ENCODE peak calls at places on chromosomes 12 and 14, in nine cellular contexts. B is germinal center, T is aorta, F is GM04504, X is IMR-90, O is GM12865, A is neural progenitor cell, J is AG09309, G is M059J. S is an unnamed sample.

GRCh38 chr12:953776-954175 is 4.3 kb upstream of the RAD52 start:
- DNase-seq in B (no peak), T (no peak), F (peak), X (peak), O (no peak), A (no peak), J (peak), G (peak), S (no peak)

GRCh38 chr14:55329999-55330710 is 58.9 kb downstream of the FBXO34 start:
- DNase-seq in B (no peak), T (no peak), F (no peak), X (peak), O (no peak), A (no peak), J (no peak), G (peak), S (no peak)

GRCh38 chr14:74160763-74161162 is 76.0 kb downstream of the LIN52 start:
- DNase-seq in B (no peak), T (no peak), F (no peak), X (no peak), O (no peak), A (no peak), J (no peak), G (no peak), S (no peak)

GRCh38 chr14:75518625-75519024 is 3.6 kb upstream of the BATF start:
- DNase-seq in B (peak), T (no peak), F (no peak), X (no peak), O (peak), A (peak), J (no peak), G (no peak), S (peak)

GRCh38 chr14:39005044-39005736 is 97.8 kb downstream of the SEC23A start:
- DNase-seq in B (no peak), T (no peak), F (no peak), X (peak), O (no peak), A (no peak), J (no peak), G (no peak), S (no peak)

GRCh38 chr14:101111620-101112290 is 208.2 kb upstream of the RTL1 start:
- DNase-seq in B (no peak), T (no peak), F (no peak), X (no peak), O (no peak), A (no peak), J (no peak), G (no peak), S (no peak)

GRCh38 chr12:95446511-95446910 is 27.4 kb upstream of the METAP2 start:
- DNase-seq in B (no peak), T (peak), F (no peak), X (peak), O (no peak), A (peak), J (no peak), G (no peak), S (peak)

GRCh38 chr12:46508651-46509050 is 136.1 kb upstream of the SLC38A2 start:
- DNase-seq in B (no peak), T (no peak), F (no peak), X (no peak), O (no peak), A (no peak), J (no peak), G (no peak), S (no peak)

GRCh38 chr12:12954878-12955625 is 3.1 kb upstream of the GPRC5D start:
- DNase-seq in B (no peak), T (no peak), F (no peak), X (no peak), O (no peak), A (no peak), J (no peak), G (no peak), S (no peak)

GRCh38 chr14:105108516-105108864 is 43.3 kb upstream of the GPR132 start:
- DNase-seq in B (no peak), T (no peak), F (no peak), X (no peak), O (no peak), A (no peak), J (no peak), G (no peak), S (no peak)

GRCh38 chr12:6280672-6281071 is 29.8 kb upstream of the PLEKHG6 start:
- DNase-seq in B (no peak), T (no peak), F (no peak), X (no peak), O (no peak), A (no peak), J (no peak), G (no peak), S (no peak)

GRCh38 chr12:98679611-98680005 is 34.5 kb downstream of the APAF1 start:
- DNase-seq in B (no peak), T (no peak), F (no peak), X (no peak), O (no peak), A (no peak), J (no peak), G (no peak), S (no peak)

GRCh38 chr14:75879031-75879430 is 102.8 kb downstream of the TGFB3 start:
- DNase-seq in B (no peak), T (no peak), F (peak), X (peak), O (peak), A (no peak), J (peak), G (no peak), S (no peak)

GRCh38 chr12:91406920-91407341 is 224.3 kb upstream of the DCN start:
- DNase-seq in B (no peak), T (no peak), F (no peak), X (no peak), O (peak), A (no peak), J (no peak), G (peak), S (peak)

GRCh38 chr14:100714205-100714781 is 12.4 kb upstream of the DLK1 start:
- DNase-seq in B (peak), T (no peak), F (no peak), X (no peak), O (peak), A (no peak), J (no peak), G (peak), S (no peak)

GRCh38 chr14:70907996-70908917 is 998 bp downstream of the PCNX1 start:
- DNase-seq in B (peak), T (peak), F (no peak), X (peak), O (peak), A (peak), J (no peak), G (peak), S (peak)

GRCh38 chr12:58889557-58889956 is 30.7 kb downstream of the LRIG3 start:
- DNase-seq in B (no peak), T (no peak), F (no peak), X (no peak), O (no peak), A (no peak), J (no peak), G (no peak), S (no peak)

GRCh38 chr14:22456421-22456820 is 132.6 kb downstream of the DAD1 start:
- DNase-seq in B (no peak), T (no peak), F (no peak), X (no peak), O (no peak), A (no peak), J (no peak), G (no peak), S (no peak)

GRCh38 chr12:106021516-106021915 is 117.2 kb downstream of the NUAK1 start:
- DNase-seq in B (no peak), T (no peak), F (no peak), X (no peak), O (no peak), A (no peak), J (no peak), G (no peak), S (no peak)

GRCh38 chr12:13390381-13390856 is 193.9 kb downstream of the EMP1 start:
- DNase-seq in B (no peak), T (peak), F (peak), X (peak), O (no peak), A (no peak), J (peak), G (peak), S (peak)

GRCh38 chr12:100926669-100927248 is 132.2 kb downstream of the ANO4 start:
- DNase-seq in B (no peak), T (no peak), F (no peak), X (peak), O (peak), A (peak), J (no peak), G (peak), S (peak)

GRCh38 chr14:85824526-85824925 is 294.6 kb downstream of the FLRT2 start:
- DNase-seq in B (no peak), T (no peak), F (no peak), X (no peak), O (no peak), A (peak), J (no peak), G (no peak), S (no peak)

GRCh38 chr14:52272375-52272774 is 4.9 kb downstream of the PTGDR start:
- DNase-seq in B (peak), T (no peak), F (no peak), X (peak), O (peak), A (peak), J (no peak), G (peak), S (peak)

GRCh38 chr12:38906482-38907170 is 1.2 kb upstream of the CPNE8 start:
- DNase-seq in B (peak), T (peak), F (peak), X (no peak), O (peak), A (peak), J (peak), G (peak), S (peak)